ENCODE peak calls at places on chromosomes 6 and 20, in ten cellular contexts. L, E, O, V, W, D, B, F, Z and J are unnamed samples.

GRCh38 chr20:10185741-10186558 is 32.7 kb upstream of the SNAP25 start:
- DNase-seq in O (peak), B (no peak), V (no peak), L (no peak), Z (no peak), F (no peak), E (peak), W (no peak), D (no peak), J (no peak)

GRCh38 chr20:58623579-58624473 is 27.3 kb upstream of the STX16 start:
- DNase-seq in Z (no peak), B (no peak), F (no peak), E (peak), V (no peak), O (peak), L (no peak), D (no peak), W (peak), J (no peak)

GRCh38 chr6:39214846-39215639 is 14.2 kb downstream of the KCNK5 start:
- DNase-seq in W (no peak), F (no peak), V (no peak), E (no peak), B (no peak), L (no peak), D (no peak), O (no peak), Z (no peak), J (no peak)

GRCh38 chr20:42530855-42531674 is 658.6 kb downstream of the PTPRT start:
- DNase-seq in O (peak), V (no peak), D (no peak), B (no peak), F (no peak), E (peak), W (no peak), Z (peak), L (no peak), J (no peak)

GRCh38 chr6:63305278-63305677 is 14.5 kb downstream of the LGSN start:
- DNase-seq in L (no peak), E (peak), Z (no peak), W (no peak), D (no peak), B (no peak), F (no peak), V (no peak), O (no peak), J (no peak)

GRCh38 chr6:45655630-45656422 is 278.1 kb upstream of the SUPT3H start:
- DNase-seq in L (no peak), B (no peak), F (no peak), O (peak), W (peak), D (no peak), V (no peak), Z (no peak), E (peak), J (no peak)

GRCh38 chr6:168968228-168968627 is 285.4 kb downstream of the THBS2 start:
- DNase-seq in F (peak), D (no peak), Z (no peak), O (peak), L (no peak), V (peak), W (no peak), E (peak), B (peak), J (peak)

GRCh38 chr6:2038096-2038495 is 207.3 kb downstream of the GMDS start:
- DNase-seq in O (peak), D (no peak), B (peak), L (no peak), F (no peak), E (no peak), W (no peak), Z (no peak), V (peak), J (no peak)

GRCh38 chr6:118377711-118378414 is 170.2 kb upstream of the PLN start:
- DNase-seq in D (no peak), L (no peak), B (no peak), O (no peak), E (no peak), Z (no peak), V (no peak), W (no peak), F (no peak), J (no peak)

GRCh38 chr6:43144879-43145278 is 26.2 kb upstream of the SRF start:
- DNase-seq in D (no peak), V (no peak), L (no peak), Z (no peak), E (no peak), W (no peak), B (no peak), F (no peak), O (no peak), J (no peak)

GRCh38 chr6:30219244-30219643 is 6.0 kb upstream of the TRIM26 start:
- DNase-seq in E (peak), D (no peak), F (peak), B (peak), L (no peak), W (no peak), Z (peak), V (peak), O (peak), J (peak)

GRCh38 chr6:105879902-105880547 is 206.1 kb upstream of the PRDM1 start:
- DNase-seq in L (no peak), V (no peak), Z (no peak), B (no peak), D (peak), F (no peak), W (no peak), E (no peak), O (no peak), J (no peak)

GRCh38 chr6:169778646-169779045 is 27.2 kb downstream of the ERMARD start:
- DNase-seq in O (no peak), W (no peak), F (no peak), D (no peak), V (no peak), L (no peak), B (no peak), Z (no peak), E (no peak), J (no peak)

GRCh38 chr20:61725966-61726365 is 339.7 kb downstream of the TAF4 start:
- DNase-seq in V (no peak), D (no peak), B (no peak), W (no peak), F (no peak), Z (no peak), L (no peak), O (no peak), E (no peak), J (no peak)

GRCh38 chr6:159047896-159048685 is 3.3 kb upstream of the TAGAP start:
- DNase-seq in Z (no peak), D (no peak), B (no peak), F (no peak), O (no peak), E (no peak), W (peak), V (no peak), L (no peak), J (no peak)

GRCh38 chr20:9311132-9311531 is 203.3 kb upstream of the LAMP5 start:
- DNase-seq in O (no peak), L (no peak), Z (no peak), V (no peak), E (no peak), B (no peak), F (no peak), D (no peak), W (no peak), J (no peak)

GRCh38 chr6:31573239-31574105 is 1.4 kb downstream of the LTA start:
- DNase-seq in O (no peak), W (no peak), D (no peak), B (no peak), E (no peak), L (no peak), V (no peak), Z (no peak), F (no peak), J (no peak)

GRCh38 chr20:16111132-16111852 is 462.0 kb downstream of the KIF16B start:
- DNase-seq in W (no peak), V (no peak), O (no peak), E (no peak), L (no peak), F (no peak), Z (no peak), D (no peak), B (no peak), J (no peak)

GRCh38 chr6:157034433-157035230 is 257.5 kb downstream of the ARID1B start:
- DNase-seq in D (no peak), W (no peak), E (peak), F (no peak), L (no peak), B (no peak), O (peak), Z (peak), V (no peak), J (no peak)

GRCh38 chr6:18277181-18278006 is 13.1 kb upstream of the DEK start:
- DNase-seq in O (no peak), W (no peak), L (no peak), E (no peak), F (no peak), B (no peak), Z (peak), V (no peak), D (no peak), J (no peak)

GRCh38 chr6:33633462-33634158 is 12.5 kb downstream of the ITPR3 start:
- DNase-seq in E (peak), O (peak), Z (peak), W (no peak), F (peak), B (peak), V (peak), L (peak), D (peak), J (peak)

GRCh38 chr20:22763257-22763906 is 179.0 kb upstream of the FOXA2 start:
- DNase-seq in E (no peak), B (no peak), W (no peak), O (peak), V (no peak), D (no peak), L (no peak), F (no peak), Z (no peak), J (no peak)